ENCODE peak calls at places on chromosomes 5 and 9, in five cellular contexts. U, K, V, Q and W are unnamed samples.

GRCh38 chr5:132766806-132767055 is 10.3 kb downstream of the SEPTIN8 start:
- DNase-seq in V (no peak), K (no peak), Q (no peak), U (no peak), W (no peak)

GRCh38 chr9:36818242-36818938 is 215.7 kb downstream of the PAX5 start:
- DNase-seq in V (no peak), Q (no peak), K (no peak), U (no peak), W (no peak)

GRCh38 chr9:105339849-105340248 is 95.4 kb downstream of the SLC44A1 start:
- DNase-seq in V (no peak), Q (no peak), K (no peak), U (no peak), W (no peak)

GRCh38 chr5:110008131-110008530 is 318.4 kb downstream of the MAN2A1 start:
- DNase-seq in V (no peak), K (no peak), Q (no peak), U (no peak), W (no peak)

GRCh38 chr5:112604741-112605390 is 132.8 kb upstream of the APC start:
- DNase-seq in Q (no peak), U (no peak), K (no peak), V (no peak), W (no peak)

GRCh38 chr5:133841831-133842750 is 126.3 kb downstream of the C5orf15 start:
- DNase-seq in K (no peak), Q (no peak), U (no peak), V (no peak), W (no peak)

GRCh38 chr5:131640043-131640856 is 5.2 kb upstream of the RAPGEF6 start:
- DNase-seq in Q (no peak), K (no peak), V (peak; percentile 49), U (no peak), W (no peak)

GRCh38 chr9:133075925-133076324 is 14.1 kb downstream of the CEL start:
- DNase-seq in U (no peak), Q (no peak), K (peak; percentile 53), V (no peak), W (peak; percentile 15)

GRCh38 chr9:130895481-130896232 is 955 bp downstream of the QRFP start:
- DNase-seq in K (no peak), V (no peak), U (no peak), Q (no peak), W (no peak)

GRCh38 chr5:53334431-53334941 is 145.9 kb upstream of the FST start:
- DNase-seq in U (no peak), K (peak; percentile 59), Q (no peak), V (peak; percentile 86), W (no peak)

GRCh38 chr5:123496892-123497291 is 15.1 kb upstream of the CSNK1G3 start:
- DNase-seq in V (peak; percentile 18), U (no peak), Q (no peak), K (no peak), W (no peak)

GRCh38 chr5:93017854-93018253 is 563.2 kb downstream of the NR2F1-AS1 start:
- DNase-seq in K (peak; percentile 53), V (peak; percentile 71), Q (no peak), U (no peak), W (no peak)

GRCh38 chr5:88979244-88979643 is 96.3 kb upstream of the MEF2C start:
- DNase-seq in K (peak; percentile 11), Q (no peak), U (no peak), V (no peak), W (no peak)

GRCh38 chr9:105413486-105414068 is 34.3 kb upstream of the FSD1L start:
- DNase-seq in U (peak; percentile 29), Q (no peak), K (no peak), V (peak; percentile 31), W (peak; percentile 43)

GRCh38 chr5:42570946-42571625 is 147.8 kb downstream of the GHR start:
- DNase-seq in V (peak; percentile 41), U (no peak), K (no peak), Q (no peak), W (no peak)

GRCh38 chr9:97759611-97760288 is 62.6 kb upstream of the XPA start:
- DNase-seq in Q (no peak), U (peak; percentile 11), V (no peak), K (no peak), W (no peak)

GRCh38 chr9:105475302-105475701 is 27.5 kb downstream of the FSD1L start:
- DNase-seq in K (no peak), Q (no peak), U (no peak), V (no peak), W (peak; percentile 45)